ENCODE peak calls at places on chromosome 5, in four cellular contexts. A is spleen, X is cardiac muscle cell, M is stomach. S is an unnamed sample.

GRCh38 chr5:180595381-180596114 is 4.2 kb upstream of the SCGB3A1 start:
- DNase-seq in A (no peak), X (no peak), M (peak; percentile 44), S (peak; percentile 75)

GRCh38 chr5:23583081-23583480 is 75.7 kb downstream of the PRDM9 start:
- DNase-seq in A (no peak), X (no peak), M (no peak), S (no peak)

GRCh38 chr5:96384353-96384752 is 48.7 kb downstream of the PCSK1 start:
- DNase-seq in A (no peak), X (no peak), M (no peak), S (no peak)

GRCh38 chr5:95959051-95959963 is 2.3 kb downstream of the ELL2 start:
- DNase-seq in A (no peak), X (peak; percentile 27), M (no peak), S (no peak)

GRCh38 chr5:92810036-92810435 is 771.0 kb downstream of the NR2F1-AS1 start:
- DNase-seq in A (no peak), X (no peak), M (no peak), S (no peak)

GRCh38 chr5:62718368-62718767 is 139.7 kb downstream of the LRRC70 start:
- DNase-seq in A (no peak), X (no peak), M (no peak), S (no peak)

GRCh38 chr5:149141957-149142851 is 911 bp downstream of the ABLIM3 start:
- DNase-seq in A (no peak), X (no peak), M (no peak), S (peak; percentile 15)

GRCh38 chr5:14816999-14817761 is 54.4 kb downstream of the ANKH start:
- DNase-seq in A (no peak), X (no peak), M (no peak), S (peak; percentile 21)

GRCh38 chr5:170278611-170279500 is 18.7 kb downstream of the LCP2 start:
- DNase-seq in A (peak; percentile 95), X (no peak), M (peak; percentile 62), S (peak; percentile 29)

GRCh38 chr5:139393497-139394122 is 1.3 kb downstream of the PROB1 start:
- DNase-seq in A (no peak), X (no peak), M (no peak), S (no peak)

GRCh38 chr5:120367896-120368634 is 96.0 kb upstream of the PRR16 start:
- DNase-seq in A (no peak), X (no peak), M (no peak), S (no peak)

GRCh38 chr5:135976216-135976615 is 21.4 kb upstream of the LECT2 start:
- DNase-seq in A (no peak), X (no peak), M (no peak), S (no peak)

GRCh38 chr5:94849821-94850736 is 231.6 kb downstream of the SLF1 start:
- DNase-seq in A (no peak), X (peak; percentile 51), M (no peak), S (no peak)

GRCh38 chr5:152269533-152269932 is 135.5 kb downstream of the NMUR2 start:
- DNase-seq in A (no peak), X (no peak), M (no peak), S (no peak)

GRCh38 chr5:120096413-120096812 is 367.7 kb upstream of the PRR16 start:
- DNase-seq in A (no peak), X (no peak), M (no peak), S (no peak)

GRCh38 chr5:143041461-143041860 is 271.3 kb downstream of the ARHGAP26 start:
- DNase-seq in A (no peak), X (no peak), M (no peak), S (no peak)

GRCh38 chr5:176644878-176645670 is 2.2 kb upstream of the TSPAN17 start:
- DNase-seq in A (peak; percentile 77), X (no peak), M (no peak), S (no peak)

GRCh38 chr5:76862986-76863385 is 13.2 kb downstream of the S100Z start:
- DNase-seq in A (no peak), X (no peak), M (no peak), S (no peak)

GRCh38 chr5:65087154-65087553 is 318.4 kb downstream of the CWC27 start:
- DNase-seq in A (no peak), X (no peak), M (no peak), S (no peak)
- TF ChIP-seq CTCF in A (no peak), X (no peak), M (no peak), S (no peak)

GRCh38 chr5:157267766-157268480 is 2.0 kb downstream of the CYFIP2 start:
- DNase-seq in A (no peak), X (no peak), M (no peak), S (peak; percentile 67)
- H3K4me3 ChIP-seq in A (peak overlapping the region; percentile 80), X (peak overlapping the region; percentile 50), M (no peak overlapping the region), S (no peak overlapping the region)

GRCh38 chr5:160297004-160297403 is 15.4 kb downstream of the CCNJL start:
- DNase-seq in A (no peak), X (no peak), M (no peak), S (no peak)
- H3K4me1 ChIP-seq in A (peaks cover 26% of the 10 kb centered on the region), X (peaks cover 12% of the 10 kb centered on the region), M (no peaks in the 10 kb centered on the region), S (peaks cover 11% of the 10 kb centered on the region)

GRCh38 chr5:33180900-33181299 is 259.9 kb upstream of the TARS1 start:
- DNase-seq in A (no peak), X (peak; percentile 15), M (no peak), S (no peak)
- TF ChIP-seq CTCF in A (no peak), X (peak; percentile 48), M (no peak), S (no peak)

GRCh38 chr5:51388488-51389325 is 5.5 kb downstream of the ISL1 start:
- DNase-seq in A (no peak), X (peak; percentile 45), M (no peak), S (no peak)
- H3K4me3 ChIP-seq in A (no peak overlapping the region), X (peak overlapping the region; percentile 36), M (peak overlapping the region; percentile 81), S (peak overlapping the region; percentile 1)

DNA sequence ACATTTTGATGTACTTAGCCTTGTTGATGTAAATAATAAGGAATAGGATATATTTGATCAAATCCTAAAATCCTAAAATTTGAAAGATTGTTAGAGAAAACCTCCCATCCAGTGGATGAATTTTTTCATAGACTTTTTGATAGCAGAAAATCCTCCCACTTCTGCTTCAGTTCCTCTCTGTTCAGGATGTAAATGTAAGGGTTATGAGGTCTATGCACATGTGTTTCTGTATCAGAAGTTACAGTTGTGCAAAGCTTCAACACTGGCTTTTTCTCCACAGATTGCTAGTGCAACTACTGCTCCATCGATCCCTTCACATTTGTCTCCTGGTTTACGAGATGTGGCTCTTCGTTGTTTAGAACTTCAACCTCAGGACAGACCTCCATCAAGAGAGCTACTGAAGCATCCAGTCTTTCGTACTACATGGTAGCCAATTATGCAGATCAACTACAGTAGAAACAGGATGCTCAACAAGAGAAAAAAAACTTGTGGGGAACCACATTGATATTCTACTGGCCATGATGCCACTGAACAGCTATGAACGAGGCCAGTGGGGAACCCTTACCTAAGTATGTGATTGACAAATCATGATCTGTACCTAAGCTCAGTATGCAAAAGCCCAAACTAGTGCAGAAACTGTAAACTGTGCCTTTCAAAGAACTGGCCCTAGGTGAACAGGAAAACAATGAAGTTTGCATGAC is 16.0 kb upstream of the SETD9 start:
- DNase-seq in A (no peak), X (no peak), M (no peak), S (no peak)
- H3K4me1 ChIP-seq in A (no peaks in the 10 kb centered on the region), X (no peaks in the 10 kb centered on the region), M (no peaks in the 10 kb centered on the region), S (no peaks in the 10 kb centered on the region)

S was measured in thyroid gland.